ENCODE peak calls at places on chromosomes 5 and 9, in eight cellular contexts. S is adrenal gland, I is PC-3, G is stomach, W is astrocyte, L is SK-N-SH, X is OCI-LY7, R is mesenchymal stem cell. A is an unnamed sample. For H3K9me3 and H3K36me3, the result is how much of the 10 kb centered on the place peaks cover.

GRCh38 chr5:91670565-91670964 is 287.4 kb upstream of the ARRDC3 start:
- DNase-seq in S (no peak), L (no peak), I (no peak), X (no peak), W (no peak), G (no peak), R (no peak), A (no peak)

GRCh38 chr5:43065384-43066230 is 25.5 kb upstream of the ANXA2R start:
- DNase-seq in S (peak), X (peak), L (no peak), R (peak), G (peak), W (peak), I (peak), A (peak)

GRCh38 chr5:172477466-172477865 is 23.1 kb upstream of the SH3PXD2B start:
- DNase-seq in S (no peak), R (peak), I (no peak), X (no peak), L (no peak), G (no peak), W (peak), A (no peak)

GRCh38 chr5:4563400-4563799 is 576.7 kb upstream of the ADAMTS16 start:
- DNase-seq in G (no peak), X (peak), W (peak), R (no peak), L (no peak), S (no peak), I (peak), A (peak)

GRCh38 chr5:55406292-55406691 is 98.5 kb downstream of the MTREX start:
- DNase-seq in W (no peak), G (no peak), R (no peak), I (no peak), X (no peak), S (no peak), L (no peak), A (no peak)

GRCh38 chr5:172881691-172882370 is 47.8 kb downstream of the ERGIC1 start:
- DNase-seq in G (peak), S (peak), W (peak), I (peak), X (no peak), L (no peak), R (peak), A (no peak)

GRCh38 chr5:141883184-141883947 is 5.2 kb upstream of the PCDH1 start:
- DNase-seq in R (peak), W (no peak), S (peak), G (no peak), L (peak), X (no peak), I (peak), A (peak)

GRCh38 chr5:68240196-68240595 is 24.6 kb downstream of the PIK3R1 start:
- DNase-seq in L (peak), G (no peak), X (peak), I (no peak), R (no peak), S (no peak), W (no peak), A (no peak)

GRCh38 chr9:4508246-4508906 is 18.1 kb downstream of the SLC1A1 start:
- DNase-seq in L (no peak), S (no peak), R (peak), G (no peak), X (no peak), I (peak), W (peak), A (no peak)

GRCh38 chr9:128102861-128103588 is 24.5 kb downstream of the PTGES2 start:
- DNase-seq in S (peak), I (no peak), L (no peak), X (no peak), G (peak), W (no peak), R (no peak), A (no peak)

GRCh38 chr9:125631391-125632085 is 75.5 kb downstream of the MAPKAP1 start:
- DNase-seq in L (peak), R (peak), S (peak), I (peak), G (no peak), X (peak), W (peak), A (no peak)

GRCh38 chr5:1781726-1782384 is 17.8 kb downstream of the MRPL36 start:
- DNase-seq in S (no peak), W (no peak), L (no peak), I (no peak), X (peak), R (no peak), G (no peak), A (no peak)

GRCh38 chr9:90612957-90613356 is 29.7 kb downstream of the DIRAS2 start:
- DNase-seq in L (no peak), W (no peak), R (no peak), I (no peak), X (no peak), G (no peak), S (no peak), A (no peak)

GRCh38 chr5:24110019-24110615 is 534.7 kb downstream of the CDH10 start:
- DNase-seq in I (peak), G (no peak), L (peak), X (peak), R (peak), W (peak), S (no peak), A (no peak)

GRCh38 chr5:67880876-67881275 is 334.7 kb upstream of the PIK3R1 start:
- DNase-seq in L (no peak), S (peak), I (no peak), G (no peak), W (no peak), X (no peak), R (no peak), A (no peak)

GRCh38 chr5:168778536-168778935 is 199.4 kb upstream of the PANK3 start:
- DNase-seq in R (no peak), S (no peak), G (no peak), W (no peak), L (no peak), I (no peak), X (no peak), A (no peak)

GRCh38 chr9:91117959-91118651 is 243.6 kb downstream of the AUH start:
- DNase-seq in S (peak), W (peak), R (peak), I (no peak), G (peak), X (no peak), L (no peak), A (no peak)

GRCh38 chr5:10233505-10233904 is 16.2 kb downstream of the ATPSCKMT start:
- DNase-seq in R (peak), X (no peak), S (peak), I (peak), G (no peak), W (peak), L (peak), A (peak)

GRCh38 chr9:34496149-34496712 is 26.6 kb downstream of the ENHO start:
- DNase-seq in W (no peak), S (no peak), X (no peak), L (no peak), I (peak), G (no peak), R (no peak), A (no peak)

GRCh38 chr5:68727931-68728330 is 365.9 kb upstream of the SLC30A5 start:
- DNase-seq in X (no peak), G (no peak), S (no peak), W (peak), R (no peak), I (no peak), L (no peak), A (no peak)

DNA sequence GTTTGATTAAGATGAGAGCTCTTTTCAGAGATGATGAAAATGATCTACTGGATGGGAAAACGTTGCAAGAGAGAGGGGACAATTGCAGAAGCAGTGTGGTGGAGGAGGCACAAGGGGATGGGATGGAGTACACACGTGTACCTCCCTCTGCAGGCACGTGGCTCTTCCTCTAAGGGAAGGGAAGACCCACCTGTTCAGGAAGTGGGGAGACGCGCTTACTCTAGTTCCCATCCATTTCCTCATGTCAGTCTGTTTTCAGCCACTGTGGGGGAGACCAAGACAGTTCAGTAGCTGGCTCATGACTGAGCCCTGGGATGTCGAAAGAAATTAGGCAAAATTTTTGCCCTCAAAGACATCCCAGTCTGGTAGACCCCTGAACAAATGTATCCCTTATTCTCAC is 619.2 kb upstream of the CLINT1 start:
- DNase-seq in X (peak), S (no peak), R (no peak), G (no peak), I (no peak), W (no peak), L (no peak), A (no peak)
- H3K9me3 ChIP-seq in X (under half), S (under half), R (under half), G (under half), I (under half), W (under half), L (under half), A (under half)

DNA sequence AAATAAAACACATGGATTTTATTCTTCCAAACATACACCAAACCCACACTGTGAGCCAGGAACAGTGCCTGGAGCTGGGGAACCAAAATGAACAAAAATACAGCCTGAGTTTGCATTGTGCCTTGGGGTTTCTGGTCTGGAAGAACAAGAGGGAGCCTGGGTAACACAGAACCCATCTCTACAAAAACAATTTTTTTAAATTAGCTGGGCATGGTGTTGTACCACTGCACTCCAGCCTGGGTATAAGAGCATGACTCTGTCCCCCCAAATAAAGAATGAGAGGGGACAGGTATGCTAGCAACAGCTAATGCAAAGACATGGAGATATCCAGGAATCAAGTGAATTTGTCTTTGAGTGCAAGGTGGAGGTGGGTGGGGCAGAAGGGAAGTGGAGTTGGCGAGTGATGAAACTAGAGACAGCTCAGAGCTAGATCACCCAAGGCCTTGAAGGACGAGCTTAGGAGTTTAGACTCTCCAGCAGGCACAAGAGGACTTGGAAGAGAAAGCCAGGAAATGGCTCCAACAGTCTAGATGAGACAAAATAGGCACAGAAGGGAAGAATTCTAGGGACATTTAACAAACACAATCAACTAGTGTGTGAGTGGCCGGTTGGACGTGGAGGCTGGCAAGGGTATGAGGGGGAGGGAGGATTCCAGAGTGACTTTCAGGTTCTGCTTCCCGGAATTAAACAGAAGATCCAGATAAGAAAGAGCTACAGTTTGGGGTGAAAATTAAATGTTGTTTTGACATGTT is 47.4 kb downstream of the FNBP1 start:
- DNase-seq in S (peak), I (peak), X (peak), W (peak), G (no peak), L (no peak), R (peak), A (peak)
- H3K4me3 ChIP-seq in S (no peak), I (no peak), X (peak), W (no peak), G (no peak), L (no peak), R (no peak), A (no peak)

GRCh38 chr5:79865588-79865987 is 125.5 kb downstream of the MTX3 start:
- DNase-seq in W (no peak), S (no peak), L (no peak), X (no peak), I (no peak), G (no peak), R (no peak), A (no peak)

GRCh38 chr5:79871721-79872120 is 119.3 kb downstream of the MTX3 start:
- DNase-seq in W (no peak), R (no peak), S (no peak), G (no peak), X (no peak), I (no peak), L (no peak), A (no peak)

GRCh38 chr5:79864364-79864763 is 126.7 kb downstream of the MTX3 start:
- DNase-seq in G (no peak), W (no peak), S (no peak), L (no peak), X (no peak), I (no peak), R (no peak), A (no peak)

GRCh38 chr5:79872309-79872708 is 118.8 kb downstream of the MTX3 start:
- DNase-seq in I (no peak), R (no peak), S (no peak), W (no peak), G (no peak), L (no peak), X (no peak), A (no peak)

DNA sequence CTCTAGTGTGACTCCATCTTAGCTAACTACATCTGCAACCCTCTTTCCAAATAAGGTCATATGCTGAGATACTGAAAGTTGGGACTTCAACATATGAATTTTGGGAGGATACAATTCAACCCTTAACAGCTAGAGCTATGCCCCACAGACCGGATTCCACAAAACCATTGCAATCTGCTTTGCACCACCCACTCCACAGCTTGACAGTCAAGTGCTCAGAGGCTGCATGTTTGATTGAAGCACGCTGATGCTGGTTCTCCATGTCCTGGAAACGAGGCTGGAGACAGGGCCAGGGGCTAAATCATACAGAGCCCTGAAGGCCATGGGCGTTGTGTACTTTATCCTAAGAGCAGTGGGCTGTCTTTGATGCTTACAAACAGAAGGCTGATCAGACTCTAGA is 122.8 kb downstream of the MTX3 start:
- DNase-seq in X (no peak), S (no peak), R (no peak), G (no peak), L (no peak), W (no peak), I (no peak), A (no peak)
- H3K36me3 ChIP-seq in X (under half), S (under half), R (under half), G (under half), L (under half), W (under half), I (under half), A (under half)

GRCh38 chr5:178989311-178989710 is 5.8 kb downstream of the GRM6 start:
- DNase-seq in L (no peak), X (no peak), I (no peak), R (no peak), W (no peak), S (no peak), G (no peak), A (no peak)

GRCh38 chr5:178984145-178985072 is 10.7 kb downstream of the GRM6 start:
- DNase-seq in L (no peak), X (no peak), G (no peak), W (no peak), S (no peak), R (no peak), I (no peak), A (no peak)

GRCh38 chr5:178988436-178989220 is 6.5 kb downstream of the GRM6 start:
- DNase-seq in G (no peak), S (no peak), L (no peak), X (no peak), I (no peak), R (no peak), W (no peak), A (no peak)

GRCh38 chr5:178983728-178984127 is 11.4 kb downstream of the GRM6 start:
- DNase-seq in G (no peak), L (no peak), I (no peak), W (no peak), R (no peak), X (no peak), S (no peak), A (no peak)

DNA sequence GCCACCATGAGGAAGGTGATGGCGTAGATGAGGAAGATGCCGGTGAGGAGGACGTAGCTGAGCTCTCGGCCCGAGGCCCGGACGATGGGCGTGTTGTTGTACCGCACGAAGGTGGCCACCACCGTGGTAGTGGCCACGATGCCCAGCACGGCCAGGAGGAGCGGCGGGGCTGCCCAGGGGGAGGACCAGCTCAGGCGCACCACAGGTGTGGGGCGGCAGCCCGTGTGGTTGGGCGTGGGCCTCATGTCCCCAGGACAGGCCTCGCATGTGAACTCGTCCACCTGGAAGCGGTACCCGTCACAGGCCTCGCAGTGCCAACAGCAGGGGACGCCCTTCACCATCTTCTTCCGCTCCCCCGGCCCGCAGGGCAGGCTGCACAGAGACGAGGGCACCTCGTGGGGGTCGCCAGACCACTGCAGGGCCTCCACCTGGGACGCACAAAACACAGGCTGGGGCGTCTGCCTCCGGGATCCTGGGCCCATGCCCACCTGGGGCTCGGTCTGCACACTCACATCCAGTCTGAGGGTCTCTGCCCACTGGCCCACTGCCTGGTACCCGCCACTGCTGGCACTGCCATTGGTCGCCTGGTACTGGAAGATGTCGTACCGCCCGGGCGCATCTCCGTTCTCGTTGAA is 8.7 kb downstream of the GRM6 start:
- DNase-seq in S (no peak), I (no peak), X (no peak), G (no peak), L (no peak), W (no peak), R (no peak), A (no peak)
- H3K9me3 ChIP-seq in S (under half), I (under half), X (under half), G (half or more), L (under half), W (half or more), R (under half), A (under half)

GRCh38 chr5:119322312-119322947 is 33.4 kb upstream of the TNFAIP8 start:
- DNase-seq in G (no peak), S (no peak), I (no peak), X (no peak), W (no peak), R (no peak), L (no peak), A (no peak)
- H3K4me3 ChIP-seq in G (no peak), S (no peak), I (no peak), X (no peak), W (no peak), R (no peak), L (no peak), A (no peak)

GRCh38 chr9:114051281-114051680 is 26.8 kb downstream of the AMBP start:
- DNase-seq in X (no peak), R (no peak), L (no peak), G (no peak), I (no peak), S (no peak), W (no peak), A (no peak)
- H3K36me3 ChIP-seq in X (under half), R (half or more), L (under half), G (under half), I (under half), S (under half), W (under half), A (under half)

DNA sequence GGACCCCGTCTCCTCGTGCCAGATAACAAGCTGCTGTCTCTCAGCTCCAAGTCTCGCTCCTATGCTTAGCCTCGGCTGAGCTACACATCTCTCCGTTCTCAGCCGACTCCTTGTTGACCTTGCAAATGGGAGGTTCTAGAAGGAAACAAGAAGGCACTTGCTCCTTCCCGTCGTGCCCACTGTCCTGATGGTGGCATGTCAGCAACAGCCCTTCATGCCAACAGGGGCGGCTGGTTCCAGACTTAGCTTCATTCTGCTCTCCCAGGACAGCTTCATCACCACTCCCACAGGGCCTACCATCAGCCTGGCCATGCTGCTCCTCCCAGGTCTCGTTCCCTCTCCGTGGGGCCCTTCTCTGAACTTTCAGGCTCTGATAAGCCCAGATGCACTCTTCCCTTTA is 13.0 kb upstream of the RASGEF1C start:
- DNase-seq in R (no peak), S (no peak), L (no peak), X (no peak), I (no peak), W (no peak), G (no peak), A (no peak)
- H3K9me3 ChIP-seq in R (half or more), S (under half), L (under half), X (under half), I (under half), W (under half), G (half or more), A (half or more)

A was measured in MG63.